ENCODE peak calls at places on chromosomes 2 and 18, in ten cellular contexts. One of them, this sample, is unnamed.

GRCh38 chr2:213766465-213766891 is 482.2 kb downstream of the SPAG16 start:
- DNase-seq in lung: no peak
- DNase-seq in dorsolateral prefrontal cortex: no peak
- DNase-seq in upper lobe of left lung: no peak
- DNase-seq in HCT116: no peak
- DNase-seq in choroid plexus epithelial cell: no peak
- DNase-seq in A549: no peak
- DNase-seq in foreskin fibroblast: no peak
- DNase-seq in nephron progenitor cell: peak
- DNase-seq in neural progenitor cell: no peak
- DNase-seq in this sample: no peak

GRCh38 chr2:131039908-131040660 is 53.2 kb downstream of the FAM168B start:
- DNase-seq in foreskin fibroblast: no peak
- DNase-seq in lung: no peak
- DNase-seq in HCT116: no peak
- DNase-seq in dorsolateral prefrontal cortex: no peak
- DNase-seq in neural progenitor cell: no peak
- DNase-seq in A549: no peak
- DNase-seq in choroid plexus epithelial cell: no peak
- DNase-seq in upper lobe of left lung: peak
- DNase-seq in nephron progenitor cell: no peak
- DNase-seq in this sample: no peak

GRCh38 chr18:13612111-13612997 is 114.0 kb downstream of the FAM210A start:
- DNase-seq in upper lobe of left lung: no peak
- DNase-seq in dorsolateral prefrontal cortex: peak
- DNase-seq in HCT116: no peak
- DNase-seq in nephron progenitor cell: no peak
- DNase-seq in neural progenitor cell: no peak
- DNase-seq in foreskin fibroblast: no peak
- DNase-seq in choroid plexus epithelial cell: no peak
- DNase-seq in A549: no peak
- DNase-seq in lung: no peak
- DNase-seq in this sample: no peak

GRCh38 chr2:23944527-23944926 is 4.3 kb downstream of the UBXN2A start:
- DNase-seq in neural progenitor cell: no peak
- DNase-seq in lung: no peak
- DNase-seq in upper lobe of left lung: no peak
- DNase-seq in nephron progenitor cell: no peak
- DNase-seq in foreskin fibroblast: no peak
- DNase-seq in HCT116: no peak
- DNase-seq in A549: no peak
- DNase-seq in choroid plexus epithelial cell: no peak
- DNase-seq in dorsolateral prefrontal cortex: no peak
- DNase-seq in this sample: no peak

GRCh38 chr2:212683346-212683745 is 144.7 kb upstream of the ERBB4 start:
- DNase-seq in nephron progenitor cell: no peak
- DNase-seq in lung: no peak
- DNase-seq in foreskin fibroblast: peak
- DNase-seq in upper lobe of left lung: no peak
- DNase-seq in neural progenitor cell: no peak
- DNase-seq in choroid plexus epithelial cell: peak
- DNase-seq in HCT116: no peak
- DNase-seq in dorsolateral prefrontal cortex: no peak
- DNase-seq in A549: no peak
- DNase-seq in this sample: no peak

GRCh38 chr2:166468124-166469024 is 25.7 kb downstream of the SCN7A start:
- DNase-seq in neural progenitor cell: no peak
- DNase-seq in nephron progenitor cell: no peak
- DNase-seq in lung: no peak
- DNase-seq in dorsolateral prefrontal cortex: no peak
- DNase-seq in A549: no peak
- DNase-seq in HCT116: no peak
- DNase-seq in upper lobe of left lung: no peak
- DNase-seq in choroid plexus epithelial cell: peak
- DNase-seq in foreskin fibroblast: no peak
- DNase-seq in this sample: no peak

GRCh38 chr2:229235136-229235914 is 35.8 kb downstream of the PID1 start:
- DNase-seq in upper lobe of left lung: no peak
- DNase-seq in choroid plexus epithelial cell: peak
- DNase-seq in lung: no peak
- DNase-seq in A549: no peak
- DNase-seq in neural progenitor cell: peak
- DNase-seq in nephron progenitor cell: peak
- DNase-seq in dorsolateral prefrontal cortex: no peak
- DNase-seq in HCT116: no peak
- DNase-seq in foreskin fibroblast: peak
- DNase-seq in this sample: no peak

GRCh38 chr2:207318071-207318683 is 152.4 kb upstream of the KLF7 start:
- DNase-seq in HCT116: no peak
- DNase-seq in upper lobe of left lung: no peak
- DNase-seq in nephron progenitor cell: no peak
- DNase-seq in A549: no peak
- DNase-seq in choroid plexus epithelial cell: no peak
- DNase-seq in lung: no peak
- DNase-seq in neural progenitor cell: no peak
- DNase-seq in foreskin fibroblast: no peak
- DNase-seq in dorsolateral prefrontal cortex: no peak
- DNase-seq in this sample: no peak

DNA sequence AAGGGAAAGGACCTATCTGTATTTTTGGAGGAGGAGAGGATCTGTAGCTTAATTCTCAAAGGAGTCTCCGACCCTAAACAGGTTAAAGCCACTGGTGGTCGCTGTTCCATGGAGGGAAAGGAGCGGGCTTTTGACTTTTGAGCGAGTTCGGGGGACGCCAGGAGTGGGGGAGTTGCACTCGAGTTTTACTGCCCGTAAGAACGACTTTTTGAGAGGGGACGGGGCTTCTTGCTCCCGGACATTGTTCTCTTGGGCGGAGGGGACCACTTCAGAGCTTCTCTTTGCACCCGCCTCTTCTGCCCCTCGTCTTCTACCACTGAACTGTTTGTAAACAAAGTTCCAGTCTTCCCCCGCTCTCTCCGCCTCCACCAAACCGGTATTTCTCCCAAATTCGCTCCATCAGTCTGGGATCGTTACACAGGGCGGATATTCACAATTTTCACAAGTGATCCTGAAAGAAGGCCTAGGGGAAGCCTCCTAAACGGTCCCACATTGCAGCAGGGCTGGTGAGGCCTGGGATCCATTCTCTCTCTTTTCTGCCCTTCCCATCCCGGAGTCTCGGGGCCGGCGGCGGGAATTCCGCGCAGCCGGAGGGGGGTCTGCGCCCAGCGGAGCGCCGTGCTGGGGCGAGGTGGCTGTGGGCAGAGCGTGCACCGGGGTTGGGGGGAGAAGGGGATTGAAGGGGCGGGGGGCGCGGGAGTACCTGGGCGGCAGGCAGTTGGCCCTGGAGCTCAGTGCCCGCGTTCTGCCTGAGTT is 6.6 kb downstream of the DLX2 start:
- DNase-seq in choroid plexus epithelial cell: no peak
- DNase-seq in foreskin fibroblast: no peak
- DNase-seq in neural progenitor cell: peak
- DNase-seq in dorsolateral prefrontal cortex: no peak
- DNase-seq in nephron progenitor cell: no peak
- DNase-seq in A549: no peak
- DNase-seq in HCT116: no peak
- DNase-seq in lung: no peak
- DNase-seq in upper lobe of left lung: peak
- DNase-seq in this sample: peak
- TF ChIP-seq CTCF in choroid plexus epithelial cell: peak
- TF ChIP-seq CTCF in foreskin fibroblast: no peak
- TF ChIP-seq CTCF in neural progenitor cell: peak
- TF ChIP-seq CTCF in dorsolateral prefrontal cortex: no peak
- TF ChIP-seq CTCF in nephron progenitor cell: peak
- TF ChIP-seq CTCF in A549: no peak
- TF ChIP-seq CTCF in HCT116: no peak
- TF ChIP-seq CTCF in lung: no peak
- TF ChIP-seq CTCF in upper lobe of left lung: no peak
- TF ChIP-seq CTCF in this sample: no peak

DNA sequence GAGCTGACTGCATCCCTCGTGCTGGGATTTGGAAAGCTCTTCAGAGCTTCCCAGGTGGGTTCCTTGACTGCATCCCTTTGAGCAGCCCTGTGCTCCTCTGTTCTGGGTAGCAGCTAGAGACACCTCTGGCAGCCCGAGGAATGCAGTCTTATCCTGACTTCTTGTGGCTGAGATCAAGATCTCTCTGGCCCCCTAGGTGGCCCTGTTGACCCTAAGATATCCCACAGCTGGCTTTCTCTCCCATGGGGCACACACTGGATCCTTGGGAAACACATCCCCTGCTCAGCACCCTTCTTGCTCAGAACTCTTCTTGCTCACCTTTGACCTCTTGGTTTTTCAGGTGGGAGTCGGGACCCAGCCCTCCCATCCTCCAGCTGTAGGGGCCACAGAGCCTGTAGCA is 237.2 kb downstream of the TSN start:
- DNase-seq in A549: no peak
- DNase-seq in dorsolateral prefrontal cortex: no peak
- DNase-seq in nephron progenitor cell: no peak
- DNase-seq in HCT116: no peak
- DNase-seq in upper lobe of left lung: no peak
- DNase-seq in lung: no peak
- DNase-seq in neural progenitor cell: no peak
- DNase-seq in foreskin fibroblast: no peak
- DNase-seq in choroid plexus epithelial cell: no peak
- DNase-seq in this sample: no peak
- TF ChIP-seq CTCF in A549: no peak
- TF ChIP-seq CTCF in dorsolateral prefrontal cortex: no peak
- TF ChIP-seq CTCF in nephron progenitor cell: no peak
- TF ChIP-seq CTCF in HCT116: no peak
- TF ChIP-seq CTCF in upper lobe of left lung: no peak
- TF ChIP-seq CTCF in lung: no peak
- TF ChIP-seq CTCF in neural progenitor cell: no peak
- TF ChIP-seq CTCF in foreskin fibroblast: no peak
- TF ChIP-seq CTCF in choroid plexus epithelial cell: no peak
- TF ChIP-seq CTCF in this sample: no peak

DNA sequence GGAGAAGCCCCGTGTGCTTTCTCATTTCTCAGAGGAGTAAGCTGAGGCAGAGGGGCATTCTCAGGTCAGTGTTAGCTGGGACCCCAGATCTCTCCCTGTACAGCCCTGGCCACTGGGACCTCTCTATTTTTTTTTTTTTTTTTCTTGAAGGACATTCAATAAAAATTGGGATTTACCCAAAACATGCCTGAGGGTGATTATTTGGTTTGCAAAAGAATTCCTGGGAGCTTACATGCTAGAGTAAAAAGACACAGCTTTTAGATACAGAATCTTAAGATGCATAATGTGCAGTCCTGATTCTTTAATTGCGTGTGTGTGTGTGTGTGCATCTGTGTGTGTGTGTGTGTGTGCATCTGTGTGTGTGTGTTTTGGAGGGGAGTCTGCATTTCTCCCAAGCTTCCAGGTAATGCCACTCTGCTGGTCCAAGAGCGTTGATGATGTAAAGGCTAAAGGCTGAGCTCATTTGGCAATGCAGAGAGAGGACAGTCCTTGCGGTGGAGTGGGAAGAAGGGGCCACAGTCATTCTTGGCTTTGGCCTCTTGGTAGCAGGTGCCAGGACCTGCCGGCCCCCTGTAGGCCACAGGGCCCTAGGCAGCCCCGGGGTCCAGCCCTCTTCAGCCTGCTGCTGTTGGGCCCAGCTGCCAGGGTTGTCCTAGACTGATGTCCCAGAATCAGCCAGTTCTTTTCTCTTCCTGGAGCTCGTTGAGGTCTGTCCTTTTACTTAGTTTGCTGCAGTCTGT is 74.1 kb upstream of the MCFD2 start:
- DNase-seq in upper lobe of left lung: peak
- DNase-seq in nephron progenitor cell: no peak
- DNase-seq in HCT116: no peak
- DNase-seq in lung: no peak
- DNase-seq in foreskin fibroblast: no peak
- DNase-seq in A549: no peak
- DNase-seq in choroid plexus epithelial cell: no peak
- DNase-seq in dorsolateral prefrontal cortex: no peak
- DNase-seq in neural progenitor cell: no peak
- DNase-seq in this sample: no peak
- TF ChIP-seq CTCF in upper lobe of left lung: no peak
- TF ChIP-seq CTCF in nephron progenitor cell: no peak
- TF ChIP-seq CTCF in HCT116: no peak
- TF ChIP-seq CTCF in lung: no peak
- TF ChIP-seq CTCF in foreskin fibroblast: no peak
- TF ChIP-seq CTCF in A549: no peak
- TF ChIP-seq CTCF in choroid plexus epithelial cell: no peak
- TF ChIP-seq CTCF in dorsolateral prefrontal cortex: no peak
- TF ChIP-seq CTCF in neural progenitor cell: no peak
- TF ChIP-seq CTCF in this sample: no peak

GRCh38 chr2:96146881-96147592 is 1.8 kb upstream of the DUSP2 start:
- DNase-seq in foreskin fibroblast: no peak
- DNase-seq in neural progenitor cell: no peak
- DNase-seq in lung: no peak
- DNase-seq in choroid plexus epithelial cell: no peak
- DNase-seq in HCT116: no peak
- DNase-seq in dorsolateral prefrontal cortex: peak
- DNase-seq in A549: no peak
- DNase-seq in nephron progenitor cell: no peak
- DNase-seq in upper lobe of left lung: no peak
- DNase-seq in this sample: no peak

GRCh38 chr2:96145028-96145939 is at the start of gene DUSP2:
- DNase-seq in foreskin fibroblast: peak
- DNase-seq in dorsolateral prefrontal cortex: peak
- DNase-seq in upper lobe of left lung: peak
- DNase-seq in HCT116: peak
- DNase-seq in nephron progenitor cell: peak
- DNase-seq in A549: peak
- DNase-seq in choroid plexus epithelial cell: peak
- DNase-seq in lung: peak
- DNase-seq in neural progenitor cell: peak
- DNase-seq in this sample: peak

GRCh38 chr2:96144481-96145027 is 686 bp downstream of the DUSP2 start:
- DNase-seq in A549: no peak
- DNase-seq in foreskin fibroblast: no peak
- DNase-seq in choroid plexus epithelial cell: no peak
- DNase-seq in HCT116: no peak
- DNase-seq in dorsolateral prefrontal cortex: peak
- DNase-seq in upper lobe of left lung: no peak
- DNase-seq in nephron progenitor cell: no peak
- DNase-seq in neural progenitor cell: no peak
- DNase-seq in lung: no peak
- DNase-seq in this sample: no peak

GRCh38 chr2:96147593-96148201 is 2.5 kb upstream of the DUSP2 start:
- DNase-seq in choroid plexus epithelial cell: no peak
- DNase-seq in dorsolateral prefrontal cortex: no peak
- DNase-seq in foreskin fibroblast: no peak
- DNase-seq in lung: no peak
- DNase-seq in nephron progenitor cell: no peak
- DNase-seq in HCT116: no peak
- DNase-seq in A549: no peak
- DNase-seq in neural progenitor cell: no peak
- DNase-seq in upper lobe of left lung: no peak
- DNase-seq in this sample: no peak

DNA sequence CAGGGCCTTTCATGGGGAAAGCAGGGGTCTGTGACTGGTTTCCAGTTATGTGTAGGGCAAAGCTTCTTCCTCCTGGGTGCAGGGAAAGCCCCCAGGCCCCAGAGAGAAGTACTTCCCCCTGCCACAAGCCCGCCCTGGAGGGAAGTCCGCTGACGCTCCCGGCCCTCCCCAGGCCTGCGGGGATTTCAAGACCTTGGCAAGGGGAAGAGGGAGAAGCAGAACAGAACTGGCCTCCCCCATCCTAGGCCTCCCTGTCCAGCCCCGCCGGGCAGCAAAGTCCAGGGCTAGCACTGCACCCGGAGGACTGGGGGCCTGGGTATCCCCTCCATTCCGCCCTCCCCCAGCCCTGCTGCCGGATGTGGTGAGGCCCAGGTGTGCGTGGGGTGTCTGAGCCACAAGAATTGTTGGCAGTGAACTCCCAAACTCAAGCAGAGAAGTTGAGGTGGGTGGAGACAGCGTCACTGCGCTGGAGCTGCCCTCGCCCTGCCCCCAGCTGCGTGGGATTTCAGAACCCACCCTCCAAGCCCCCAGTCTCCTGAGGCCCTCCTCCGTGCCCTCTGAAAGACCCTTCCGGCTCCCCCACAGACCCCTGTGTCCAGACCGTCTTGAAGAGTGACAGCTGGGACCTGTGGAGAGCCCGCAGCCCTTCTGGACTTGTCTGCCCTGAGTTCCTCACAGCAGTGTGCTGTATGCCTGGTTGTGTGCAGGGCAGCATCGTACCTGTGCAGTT is 1.1 kb upstream of the DUSP2 start:
- DNase-seq in HCT116: no peak
- DNase-seq in upper lobe of left lung: peak
- DNase-seq in neural progenitor cell: no peak
- DNase-seq in nephron progenitor cell: no peak
- DNase-seq in A549: no peak
- DNase-seq in lung: peak
- DNase-seq in foreskin fibroblast: no peak
- DNase-seq in choroid plexus epithelial cell: no peak
- DNase-seq in dorsolateral prefrontal cortex: peak
- DNase-seq in this sample: no peak
- TF ChIP-seq CTCF in HCT116: no peak
- TF ChIP-seq CTCF in upper lobe of left lung: no peak
- TF ChIP-seq CTCF in neural progenitor cell: no peak
- TF ChIP-seq CTCF in nephron progenitor cell: no peak
- TF ChIP-seq CTCF in A549: no peak
- TF ChIP-seq CTCF in lung: no peak
- TF ChIP-seq CTCF in foreskin fibroblast: no peak
- TF ChIP-seq CTCF in choroid plexus epithelial cell: no peak
- TF ChIP-seq CTCF in dorsolateral prefrontal cortex: no peak
- TF ChIP-seq CTCF in this sample: no peak

This sample was measured in mesothelial cell of epicardium.